ENCODE peak calls at places on chromosomes 13 and 19, in four cellular contexts. D is cardiac muscle cell, G is right lobe of liver, V is endodermal cell. T is an unnamed sample.

GRCh38 chr13:63446329-63446728 is 2030.7 kb upstream of the PCDH20 start:
- DNase-seq in V (no peak), G (no peak), D (no peak), T (no peak)

GRCh38 chr13:51091839-51092238 is 19.2 kb downstream of the C13orf42 start:
- DNase-seq in G (no peak), D (no peak), V (peak; percentile 63), T (no peak)

GRCh38 chr19:5352229-5352763 is 11.7 kb upstream of the PTPRS start:
- DNase-seq in D (no peak), G (no peak), V (peak; percentile 64), T (no peak)

GRCh38 chr13:77861716-77862115 is 56.9 kb downstream of the EDNRB start:
- DNase-seq in V (no peak), D (no peak), G (no peak), T (no peak)

GRCh38 chr13:79631260-79631659 is 150.3 kb downstream of the NDFIP2 start:
- DNase-seq in G (no peak), V (no peak), D (no peak), T (no peak)

GRCh38 chr19:11018179-11018578 is 57.3 kb downstream of the SMARCA4 start:
- DNase-seq in G (no peak), V (no peak), D (no peak), T (no peak)

GRCh38 chr13:94462670-94463069 is 16.8 kb downstream of the DCT start:
- DNase-seq in D (no peak), V (no peak), G (no peak), T (no peak)

GRCh38 chr13:25217023-25217909 is 45.2 kb upstream of the AMER2 start:
- DNase-seq in G (no peak), V (no peak), D (no peak), T (no peak)

GRCh38 chr13:80342541-80343371 is 1.8 kb upstream of the SPRY2 start:
- DNase-seq in D (peak; percentile 87), G (peak; percentile 91), V (peak; percentile 96), T (peak; percentile 33)

GRCh38 chr19:13557756-13558398 is 51.6 kb upstream of the CACNA1A start:
- DNase-seq in V (peak; percentile 68), G (no peak), D (no peak), T (no peak)

GRCh38 chr19:46035546-46035945 is 5.3 kb downstream of the IGFL4 start:
- DNase-seq in G (no peak), V (no peak), D (no peak), T (no peak)

GRCh38 chr13:93529961-93530360 is 303.4 kb downstream of the GPC6 start:
- DNase-seq in V (no peak), D (no peak), G (no peak), T (no peak)

GRCh38 chr19:19110410-19111137 is 27.7 kb downstream of the TMEM161A start:
- DNase-seq in D (peak; percentile 67), V (peak; percentile 83), G (no peak), T (peak; percentile 28)

GRCh38 chr19:39155114-39155700 is 29.6 kb downstream of the PAK4 start:
- DNase-seq in V (peak; percentile 59), G (no peak), D (no peak), T (no peak)
- H3K4me1 ChIP-seq in V (no peaks in the 10 kb centered on the region), G (peaks cover 12% of the 10 kb centered on the region), D (peaks cover 24% of the 10 kb centered on the region), T (no peaks in the 10 kb centered on the region)

GRCh38 chr13:45341034-45341798 is at the start of gene TPT1:
- DNase-seq in D (peak; percentile 98), V (peak; percentile 100), G (peak; percentile 99), T (peak; percentile 99)
- H3K4me1 ChIP-seq in D (peaks cover 13% of the 10 kb centered on the region), V (no peaks in the 10 kb centered on the region), G (peaks cover 38% of the 10 kb centered on the region), T (peaks cover 43% of the 10 kb centered on the region)

GRCh38 chr13:114062341-114062740 is 70.1 kb downstream of the RASA3 start:
- DNase-seq in V (no peak), G (peak; percentile 43), D (no peak), T (no peak)
- H3K4me1 ChIP-seq in V (peaks cover 9% of the 10 kb centered on the region), G (peaks cover 8% of the 10 kb centered on the region), D (peaks cover 16% of the 10 kb centered on the region), T (peaks cover 39% of the 10 kb centered on the region)

GRCh38 chr19:16612631-16613030 is 15.4 kb downstream of the MED26 start:
- DNase-seq in D (no peak), G (no peak), V (no peak), T (no peak)

GRCh38 chr19:16607819-16608218 is 20.2 kb downstream of the MED26 start:
- DNase-seq in V (no peak), G (no peak), D (no peak), T (no peak)

GRCh38 chr19:16608290-16608704 is 19.7 kb downstream of the MED26 start:
- DNase-seq in G (no peak), V (no peak), D (no peak), T (no peak)

GRCh38 chr19:16611121-16611520 is 16.9 kb downstream of the MED26 start:
- DNase-seq in V (no peak), G (no peak), D (no peak), T (no peak)

DNA sequence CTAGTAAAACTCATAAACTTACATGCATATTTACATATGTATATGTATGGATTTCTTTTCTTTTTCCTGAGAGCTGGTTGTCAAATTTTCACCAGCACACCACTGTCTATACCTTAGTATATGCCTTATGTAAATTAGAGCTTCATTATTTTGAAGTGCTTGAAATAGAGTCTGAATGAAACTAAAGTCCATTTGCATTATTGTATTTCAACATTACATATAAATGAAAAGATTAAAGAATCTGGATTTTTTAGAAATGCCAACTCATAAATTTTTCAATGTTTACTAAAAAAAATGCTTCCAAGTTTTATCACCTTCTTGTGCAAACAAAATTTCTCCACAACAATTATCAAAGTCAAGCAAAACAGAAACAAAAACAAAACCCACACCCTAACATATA is 18.5 kb downstream of the MED26 start:
- DNase-seq in G (no peak), V (no peak), D (no peak), T (no peak)
- H3K4me1 ChIP-seq in G (peaks cover 37% of the 10 kb centered on the region), V (no peaks in the 10 kb centered on the region), D (peaks cover 7% of the 10 kb centered on the region), T (no peaks in the 10 kb centered on the region)

GRCh38 chr13:73070451-73070850 is 11.6 kb downstream of the KLF5 start:
- DNase-seq in G (no peak), V (peak; percentile 60), D (no peak), T (no peak)
- H3K4me1 ChIP-seq in G (no peaks in the 10 kb centered on the region), V (peaks cover 8% of the 10 kb centered on the region), D (no peaks in the 10 kb centered on the region), T (no peaks in the 10 kb centered on the region)

GRCh38 chr19:8366121-8366581 is 2.2 kb downstream of the ANGPTL4 start:
- DNase-seq in D (no peak), V (no peak), G (no peak), T (no peak)

GRCh38 chr19:8370176-8371010 is 6.4 kb downstream of the ANGPTL4 start:
- DNase-seq in D (no peak), G (no peak), V (no peak), T (no peak)

GRCh38 chr19:8367327-8368001 is 3.5 kb downstream of the ANGPTL4 start:
- DNase-seq in V (peak; percentile 84), D (peak; percentile 60), G (peak; percentile 87), T (no peak)

GRCh38 chr19:8366961-8367326 is 3.0 kb downstream of the ANGPTL4 start:
- DNase-seq in V (peak; percentile 49), G (no peak), D (no peak), T (no peak)

DNA sequence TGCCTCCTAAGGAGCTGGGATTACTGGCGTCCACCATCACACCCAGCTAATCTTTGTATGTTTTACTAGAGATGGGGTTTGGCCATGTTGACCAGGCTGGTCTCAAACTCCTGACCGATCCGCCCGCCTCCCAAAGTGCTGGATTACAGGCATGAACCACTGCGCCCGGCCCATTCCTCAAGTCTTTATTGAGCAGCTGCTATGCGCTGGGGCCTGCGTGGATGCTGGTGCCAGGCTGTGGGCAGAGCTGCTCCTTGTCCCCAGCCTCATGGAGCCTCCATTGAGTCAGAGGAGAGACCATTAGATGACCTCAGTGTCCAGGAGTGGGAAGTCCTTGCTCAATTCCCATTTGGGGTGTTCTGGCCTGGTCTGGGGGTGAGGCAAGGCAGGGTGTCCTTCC is 4.2 kb downstream of the ANGPTL4 start:
- DNase-seq in G (no peak), V (no peak), D (no peak), T (no peak)
- H3K4me1 ChIP-seq in G (peaks cover 38% of the 10 kb centered on the region), V (peaks cover 12% of the 10 kb centered on the region), D (peaks cover 4% of the 10 kb centered on the region), T (no peaks in the 10 kb centered on the region)

T was measured in naive thymus-derived CD4-positive, alpha-beta T cell.